ENCODE peak calls at places on chromosomes 7 and 10, in five cellular contexts. W is psoas muscle, F is heart left ventricle, B is AG04450, M is sigmoid colon. G is an unnamed sample. For H3K27me3, the result is how much of the 10 kb centered on the place peaks cover.

GRCh38 chr10:63761243-63761642 is 240.0 kb downstream of the REEP3 start:
- DNase-seq in W (no peak), F (no peak), B (no peak), M (no peak), G (no peak)

GRCh38 chr7:143369678-143370651 is 7.5 kb upstream of the FAM131B start:
- DNase-seq in W (no peak), F (no peak), B (no peak), M (no peak), G (no peak)

GRCh38 chr10:26733750-26734568 is 36.5 kb downstream of the PDSS1 start:
- DNase-seq in W (no peak), F (no peak), B (no peak), M (no peak), G (no peak)

GRCh38 chr10:31101123-31101522 is 69.5 kb upstream of the ZNF438 start:
- DNase-seq in W (no peak), F (no peak), B (peak), M (no peak), G (no peak)

GRCh38 chr10:76631054-76631453 is 1006.6 kb downstream of the KCNMA1 start:
- DNase-seq in W (no peak), F (no peak), B (no peak), M (no peak), G (no peak)

GRCh38 chr7:107934991-107935770 is 44.2 kb downstream of the DLD start:
- DNase-seq in W (no peak), F (no peak), B (no peak), M (no peak), G (no peak)

GRCh38 chr7:158320328-158320727 is 267.3 kb downstream of the PTPRN2 start:
- DNase-seq in W (no peak), F (no peak), B (no peak), M (no peak), G (no peak)

GRCh38 chr7:3559178-3559765 is 258.2 kb downstream of the SDK1 start:
- DNase-seq in W (no peak), F (peak), B (peak), M (no peak), G (no peak)

GRCh38 chr7:42233939-42234338 is 3.1 kb downstream of the GLI3 start:
- DNase-seq in W (no peak), F (no peak), B (no peak), M (no peak), G (no peak)

GRCh38 chr7:77657427-77658331 is 38.6 kb upstream of the RSBN1L start:
- DNase-seq in W (no peak), F (no peak), B (no peak), M (no peak), G (no peak)

GRCh38 chr10:7818295-7819125 is at the start of gene TAF3:
- DNase-seq in W (peak), F (peak), B (peak), M (peak), G (peak)

GRCh38 chr7:72336382-72336886 is 75.7 kb downstream of the CALN1 start:
- DNase-seq in W (no peak), F (no peak), B (no peak), M (no peak), G (no peak)

GRCh38 chr10:101301111-101301731 is 52.7 kb upstream of the BTRC start:
- DNase-seq in W (peak), F (peak), B (peak), M (no peak), G (no peak)

GRCh38 chr10:51657481-51657880 is 41.9 kb downstream of the CSTF2T start:
- DNase-seq in W (no peak), F (no peak), B (no peak), M (no peak), G (no peak)

GRCh38 chr7:4513450-4513849 is 168.6 kb upstream of the FOXK1 start:
- DNase-seq in W (no peak), F (no peak), B (no peak), M (no peak), G (no peak)

GRCh38 chr10:110852255-110852896 is 19.4 kb upstream of the PDCD4 start:
- DNase-seq in W (no peak), F (peak), B (no peak), M (peak), G (no peak)

GRCh38 chr10:74035324-74035723 is 37.4 kb downstream of the VCL start:
- DNase-seq in W (no peak), F (no peak), B (no peak), M (no peak), G (no peak)

GRCh38 chr10:113347508-113347907 is 205.3 kb upstream of the HABP2 start:
- DNase-seq in W (peak), F (peak), B (no peak), M (peak), G (no peak)

GRCh38 chr10:20839910-20840309 is 57.2 kb downstream of the NEBL start:
- DNase-seq in W (no peak), F (no peak), B (no peak), M (no peak), G (no peak)

DNA sequence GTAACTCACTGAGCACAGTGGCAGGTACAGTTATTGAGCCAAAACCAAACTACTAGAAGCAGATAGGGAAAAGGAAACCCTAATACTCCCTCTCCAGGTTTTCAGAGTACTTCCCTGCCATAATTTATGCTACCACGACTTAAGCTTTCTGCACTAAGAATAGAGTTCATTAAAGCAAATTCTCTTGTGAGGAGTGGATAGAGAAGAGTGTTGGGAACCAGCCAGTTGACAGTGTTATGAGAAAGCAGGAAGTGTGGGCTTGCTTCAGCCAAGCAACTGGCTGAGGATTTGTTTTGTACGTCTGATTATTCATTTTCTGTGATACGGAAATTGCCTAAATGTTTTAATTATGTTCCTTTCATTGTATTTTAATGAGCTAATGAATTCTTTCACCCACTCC is 280.5 kb downstream of the KIF20B start:
- DNase-seq in W (no peak), F (no peak), B (no peak), M (no peak), G (no peak)
- H3K27me3 ChIP-seq in W (under half), F (under half), B (under half), M (under half), G (under half)

GRCh38 chr10:71246591-71247143 is 34.3 kb downstream of the UNC5B start:
- DNase-seq in W (no peak), F (no peak), B (no peak), M (peak), G (no peak)

GRCh38 chr10:71247306-71247705 is 34.9 kb downstream of the UNC5B start:
- DNase-seq in W (no peak), F (no peak), B (no peak), M (no peak), G (no peak)

GRCh38 chr10:71244638-71245419 is 32.5 kb downstream of the UNC5B start:
- DNase-seq in W (peak), F (peak), B (peak), M (peak), G (no peak)

GRCh38 chr10:71243756-71244637 is 31.6 kb downstream of the UNC5B start:
- DNase-seq in W (no peak), F (no peak), B (no peak), M (no peak), G (no peak)

GRCh38 chr10:71245420-71246325 is 33.3 kb downstream of the UNC5B start:
- DNase-seq in W (no peak), F (no peak), B (no peak), M (peak), G (no peak)
- H3K27ac ChIP-seq in W (peak), F (peak), B (peak), M (peak), G (peak)

GRCh38 chr7:10128748-10129147 is 844.9 kb upstream of the PHF14 start:
- DNase-seq in W (no peak), F (no peak), B (no peak), M (no peak), G (no peak)
- TF ChIP-seq CTCF in W (no peak), F (no peak), B (no peak), M (no peak), G (peak)

GRCh38 chr7:19114591-19114855 is 2.9 kb downstream of the TWIST1 start:
- DNase-seq in W (no peak), F (no peak), B (no peak), M (no peak), G (no peak)
- H3K27me3 ChIP-seq in W (under half), F (half or more), B (under half), M (half or more), G (half or more)